ENCODE peak calls at places on chromosome 19, in five cellular contexts. Y is omental fat pad, G is Karpas-422, D is T47D, E is mesendoderm. Z is an unnamed sample.

GRCh38 chr19:46697142-46697960 is 19.6 kb downstream of the PRKD2 start:
- DNase-seq in G (peak), Y (peak), E (peak), D (no peak), Z (peak)

GRCh38 chr19:55490478-55491436 is 2.5 kb downstream of the SSC5D start:
- DNase-seq in D (no peak), G (no peak), Y (no peak), E (no peak), Z (no peak)

GRCh38 chr19:49119411-49120324 is at the start of gene PPFIA3:
- DNase-seq in Y (no peak), E (peak), D (peak), G (no peak), Z (peak)

GRCh38 chr19:30393046-30393445 is 20.9 kb downstream of the ZNF536 start:
- DNase-seq in G (peak), Y (no peak), D (no peak), E (no peak), Z (no peak)

GRCh38 chr19:14544977-14545715 is 15.8 kb downstream of the TECR start:
- DNase-seq in Y (no peak), E (no peak), G (no peak), D (peak), Z (no peak)

GRCh38 chr19:10961073-10961762 is 388 bp downstream of the SMARCA4 start:
- DNase-seq in Y (no peak), E (peak), D (peak), G (peak), Z (peak)

GRCh38 chr19:30638889-30639288 is 266.7 kb downstream of the ZNF536 start:
- DNase-seq in E (no peak), G (no peak), D (no peak), Y (no peak), Z (no peak)

GRCh38 chr19:2385053-2385721 is 25.1 kb downstream of the TMPRSS9 start:
- DNase-seq in Y (no peak), E (peak), D (peak), G (no peak), Z (no peak)

GRCh38 chr19:41323430-41324125 is 13.6 kb downstream of the CCDC97 start:
- DNase-seq in E (peak), G (no peak), Y (no peak), D (no peak), Z (peak)

GRCh38 chr19:48784527-48784926 is 26.3 kb downstream of the BCAT2 start:
- DNase-seq in Y (no peak), D (peak), G (peak), E (no peak), Z (no peak)

GRCh38 chr19:58229255-58229639 is 533 bp downstream of the ZNF544 start:
- DNase-seq in D (peak), Y (no peak), G (peak), E (peak), Z (no peak)

GRCh38 chr19:6769006-6769637 is 1.9 kb upstream of the SH2D3A start:
- DNase-seq in G (peak), D (no peak), Y (no peak), E (peak), Z (no peak)

GRCh38 chr19:55493052-55493649 is 4.9 kb downstream of the SSC5D start:
- DNase-seq in G (no peak), D (no peak), Y (no peak), E (no peak), Z (no peak)

GRCh38 chr19:9939301-9939913 is 3.1 kb upstream of the OLFM2 start:
- DNase-seq in Y (no peak), E (no peak), G (peak), D (peak), Z (no peak)

GRCh38 chr19:17835182-17836006 is 12.4 kb downstream of the JAK3 start:
- DNase-seq in E (no peak), G (no peak), Y (no peak), D (no peak), Z (no peak)

GRCh38 chr19:44748426-44749254 is at the start of gene BCL3:
- DNase-seq in G (no peak), D (peak), Y (no peak), E (no peak), Z (no peak)

GRCh38 chr19:12779162-12779993 is 4.0 kb upstream of the HOOK2 start:
- DNase-seq in Y (no peak), G (peak), D (peak), E (peak), Z (no peak)

GRCh38 chr19:1109697-1110671 is 6.2 kb downstream of the GPX4 start:
- DNase-seq in Y (no peak), G (no peak), D (no peak), E (no peak), Z (no peak)

GRCh38 chr19:42420055-42420544 is 7.1 kb downstream of the LIPE start:
- DNase-seq in E (peak), D (peak), Y (no peak), G (peak), Z (no peak)

GRCh38 chr19:12995596-12996541 is 594 bp downstream of the NFIX start:
- DNase-seq in D (peak), Y (no peak), G (no peak), E (no peak), Z (no peak)

GRCh38 chr19:52724701-52725514 is 9.9 kb downstream of the ZNF611 start:
- DNase-seq in Y (no peak), D (no peak), E (no peak), G (no peak), Z (no peak)

Z was measured in tibial nerve.